ENCODE peak calls at places on chromosome 13, in seven cellular contexts. One of them, this sample, is unnamed.

GRCh38 chr13:20049558-20050473 is 91.3 kb downstream of the ZMYM2 start:
- DNase-seq in nucleus accumbens: no peak
- DNase-seq in stimulated activated CD8-positive, alpha-beta memory T cell treated with anti-CD3 and anti-CD28 coated beads, Interleukin-4, amount 100 ng/mL, for 1 hour: no peak
- DNase-seq in tibial nerve: no peak
- DNase-seq in NCI-H1092 treated with DMSO at 0.1 percent for 48 hours: no peak
- DNase-seq in T-helper 1 cell: no peak
- DNase-seq in stimulated activated CD4-positive, alpha-beta T cell treated with anti-CD3 and anti-CD28 coated beads, Interleukin-1b, Interleukin-23, amount 100 ng/mL, for 1 hour: no peak
- DNase-seq in this sample: no peak

GRCh38 chr13:109151255-109151654 is 521.8 kb downstream of the MYO16 start:
- DNase-seq in nucleus accumbens: no peak
- DNase-seq in stimulated activated CD8-positive, alpha-beta memory T cell treated with anti-CD3 and anti-CD28 coated beads, Interleukin-4, amount 100 ng/mL, for 1 hour: no peak
- DNase-seq in tibial nerve: no peak
- DNase-seq in NCI-H1092 treated with DMSO at 0.1 percent for 48 hours: no peak
- DNase-seq in T-helper 1 cell: no peak
- DNase-seq in stimulated activated CD4-positive, alpha-beta T cell treated with anti-CD3 and anti-CD28 coated beads, Interleukin-1b, Interleukin-23, amount 100 ng/mL, for 1 hour: no peak
- DNase-seq in this sample: no peak

GRCh38 chr13:101681834-101682233 is 229.4 kb downstream of the ITGBL1 start:
- DNase-seq in nucleus accumbens: no peak
- DNase-seq in stimulated activated CD8-positive, alpha-beta memory T cell treated with anti-CD3 and anti-CD28 coated beads, Interleukin-4, amount 100 ng/mL, for 1 hour: no peak
- DNase-seq in tibial nerve: no peak
- DNase-seq in NCI-H1092 treated with DMSO at 0.1 percent for 48 hours: no peak
- DNase-seq in T-helper 1 cell: no peak
- DNase-seq in stimulated activated CD4-positive, alpha-beta T cell treated with anti-CD3 and anti-CD28 coated beads, Interleukin-1b, Interleukin-23, amount 100 ng/mL, for 1 hour: no peak
- DNase-seq in this sample: no peak

GRCh38 chr13:26412961-26413716 is 144.3 kb upstream of the WASF3 start:
- DNase-seq in nucleus accumbens: no peak
- DNase-seq in stimulated activated CD8-positive, alpha-beta memory T cell treated with anti-CD3 and anti-CD28 coated beads, Interleukin-4, amount 100 ng/mL, for 1 hour: no peak
- DNase-seq in tibial nerve: no peak
- DNase-seq in NCI-H1092 treated with DMSO at 0.1 percent for 48 hours: no peak
- DNase-seq in T-helper 1 cell: no peak
- DNase-seq in stimulated activated CD4-positive, alpha-beta T cell treated with anti-CD3 and anti-CD28 coated beads, Interleukin-1b, Interleukin-23, amount 100 ng/mL, for 1 hour: no peak
- DNase-seq in this sample: no peak

GRCh38 chr13:68749801-68750200 is 1357.8 kb upstream of the ATXN8OS start:
- DNase-seq in nucleus accumbens: no peak
- DNase-seq in stimulated activated CD8-positive, alpha-beta memory T cell treated with anti-CD3 and anti-CD28 coated beads, Interleukin-4, amount 100 ng/mL, for 1 hour: no peak
- DNase-seq in tibial nerve: no peak
- DNase-seq in NCI-H1092 treated with DMSO at 0.1 percent for 48 hours: no peak
- DNase-seq in T-helper 1 cell: no peak
- DNase-seq in stimulated activated CD4-positive, alpha-beta T cell treated with anti-CD3 and anti-CD28 coated beads, Interleukin-1b, Interleukin-23, amount 100 ng/mL, for 1 hour: no peak
- DNase-seq in this sample: no peak

GRCh38 chr13:93375491-93375890 is 148.9 kb downstream of the GPC6 start:
- DNase-seq in nucleus accumbens: no peak
- DNase-seq in stimulated activated CD8-positive, alpha-beta memory T cell treated with anti-CD3 and anti-CD28 coated beads, Interleukin-4, amount 100 ng/mL, for 1 hour: no peak
- DNase-seq in tibial nerve: no peak
- DNase-seq in NCI-H1092 treated with DMSO at 0.1 percent for 48 hours: no peak
- DNase-seq in T-helper 1 cell: no peak
- DNase-seq in stimulated activated CD4-positive, alpha-beta T cell treated with anti-CD3 and anti-CD28 coated beads, Interleukin-1b, Interleukin-23, amount 100 ng/mL, for 1 hour: no peak
- DNase-seq in this sample: no peak

GRCh38 chr13:71867101-71867814 is at the start of gene DACH1:
- DNase-seq in nucleus accumbens: no peak
- DNase-seq in stimulated activated CD8-positive, alpha-beta memory T cell treated with anti-CD3 and anti-CD28 coated beads, Interleukin-4, amount 100 ng/mL, for 1 hour: no peak
- DNase-seq in tibial nerve: peak; percentile 17
- DNase-seq in NCI-H1092 treated with DMSO at 0.1 percent for 48 hours: peak; percentile 87
- DNase-seq in T-helper 1 cell: no peak
- DNase-seq in stimulated activated CD4-positive, alpha-beta T cell treated with anti-CD3 and anti-CD28 coated beads, Interleukin-1b, Interleukin-23, amount 100 ng/mL, for 1 hour: no peak
- DNase-seq in this sample: no peak

GRCh38 chr13:50080158-50080855 is 65.1 kb downstream of the KCNRG start:
- DNase-seq in nucleus accumbens: no peak
- DNase-seq in stimulated activated CD8-positive, alpha-beta memory T cell treated with anti-CD3 and anti-CD28 coated beads, Interleukin-4, amount 100 ng/mL, for 1 hour: no peak
- DNase-seq in tibial nerve: peak; percentile 38
- DNase-seq in NCI-H1092 treated with DMSO at 0.1 percent for 48 hours: peak; percentile 41
- DNase-seq in T-helper 1 cell: peak; percentile 29
- DNase-seq in stimulated activated CD4-positive, alpha-beta T cell treated with anti-CD3 and anti-CD28 coated beads, Interleukin-1b, Interleukin-23, amount 100 ng/mL, for 1 hour: no peak
- DNase-seq in this sample: no peak

GRCh38 chr13:24213932-24214331 is 53.4 kb downstream of the SPATA13 start:
- DNase-seq in nucleus accumbens: no peak
- DNase-seq in stimulated activated CD8-positive, alpha-beta memory T cell treated with anti-CD3 and anti-CD28 coated beads, Interleukin-4, amount 100 ng/mL, for 1 hour: no peak
- DNase-seq in tibial nerve: no peak
- DNase-seq in NCI-H1092 treated with DMSO at 0.1 percent for 48 hours: no peak
- DNase-seq in T-helper 1 cell: no peak
- DNase-seq in stimulated activated CD4-positive, alpha-beta T cell treated with anti-CD3 and anti-CD28 coated beads, Interleukin-1b, Interleukin-23, amount 100 ng/mL, for 1 hour: no peak
- DNase-seq in this sample: no peak

GRCh38 chr13:26377038-26377437 is 123.1 kb downstream of the CDK8 start:
- DNase-seq in nucleus accumbens: no peak
- DNase-seq in stimulated activated CD8-positive, alpha-beta memory T cell treated with anti-CD3 and anti-CD28 coated beads, Interleukin-4, amount 100 ng/mL, for 1 hour: no peak
- DNase-seq in tibial nerve: no peak
- DNase-seq in NCI-H1092 treated with DMSO at 0.1 percent for 48 hours: no peak
- DNase-seq in T-helper 1 cell: no peak
- DNase-seq in stimulated activated CD4-positive, alpha-beta T cell treated with anti-CD3 and anti-CD28 coated beads, Interleukin-1b, Interleukin-23, amount 100 ng/mL, for 1 hour: no peak
- DNase-seq in this sample: no peak

GRCh38 chr13:39474600-39474999 is 128.4 kb downstream of the LHFPL6 start:
- DNase-seq in nucleus accumbens: no peak
- DNase-seq in stimulated activated CD8-positive, alpha-beta memory T cell treated with anti-CD3 and anti-CD28 coated beads, Interleukin-4, amount 100 ng/mL, for 1 hour: no peak
- DNase-seq in tibial nerve: no peak
- DNase-seq in NCI-H1092 treated with DMSO at 0.1 percent for 48 hours: no peak
- DNase-seq in T-helper 1 cell: no peak
- DNase-seq in stimulated activated CD4-positive, alpha-beta T cell treated with anti-CD3 and anti-CD28 coated beads, Interleukin-1b, Interleukin-23, amount 100 ng/mL, for 1 hour: no peak
- DNase-seq in this sample: no peak

GRCh38 chr13:107466326-107466725 is 749.0 kb downstream of the LIG4 start:
- DNase-seq in nucleus accumbens: no peak
- DNase-seq in stimulated activated CD8-positive, alpha-beta memory T cell treated with anti-CD3 and anti-CD28 coated beads, Interleukin-4, amount 100 ng/mL, for 1 hour: no peak
- DNase-seq in tibial nerve: no peak
- DNase-seq in NCI-H1092 treated with DMSO at 0.1 percent for 48 hours: no peak
- DNase-seq in T-helper 1 cell: no peak
- DNase-seq in stimulated activated CD4-positive, alpha-beta T cell treated with anti-CD3 and anti-CD28 coated beads, Interleukin-1b, Interleukin-23, amount 100 ng/mL, for 1 hour: no peak
- DNase-seq in this sample: no peak

GRCh38 chr13:40389081-40389641 is 277.3 kb downstream of the FOXO1 start:
- DNase-seq in nucleus accumbens: no peak
- DNase-seq in stimulated activated CD8-positive, alpha-beta memory T cell treated with anti-CD3 and anti-CD28 coated beads, Interleukin-4, amount 100 ng/mL, for 1 hour: no peak
- DNase-seq in tibial nerve: no peak
- DNase-seq in NCI-H1092 treated with DMSO at 0.1 percent for 48 hours: no peak
- DNase-seq in T-helper 1 cell: peak; percentile 37
- DNase-seq in stimulated activated CD4-positive, alpha-beta T cell treated with anti-CD3 and anti-CD28 coated beads, Interleukin-1b, Interleukin-23, amount 100 ng/mL, for 1 hour: no peak
- DNase-seq in this sample: no peak

GRCh38 chr13:33934343-33934742 is 116.4 kb downstream of the RFC3 start:
- DNase-seq in nucleus accumbens: no peak
- DNase-seq in stimulated activated CD8-positive, alpha-beta memory T cell treated with anti-CD3 and anti-CD28 coated beads, Interleukin-4, amount 100 ng/mL, for 1 hour: no peak
- DNase-seq in tibial nerve: no peak
- DNase-seq in NCI-H1092 treated with DMSO at 0.1 percent for 48 hours: no peak
- DNase-seq in T-helper 1 cell: no peak
- DNase-seq in stimulated activated CD4-positive, alpha-beta T cell treated with anti-CD3 and anti-CD28 coated beads, Interleukin-1b, Interleukin-23, amount 100 ng/mL, for 1 hour: no peak
- DNase-seq in this sample: no peak

GRCh38 chr13:44397766-44398223 is 24.2 kb downstream of the SERP2 start:
- DNase-seq in nucleus accumbens: no peak
- DNase-seq in stimulated activated CD8-positive, alpha-beta memory T cell treated with anti-CD3 and anti-CD28 coated beads, Interleukin-4, amount 100 ng/mL, for 1 hour: no peak
- DNase-seq in tibial nerve: no peak
- DNase-seq in NCI-H1092 treated with DMSO at 0.1 percent for 48 hours: no peak
- DNase-seq in T-helper 1 cell: no peak
- DNase-seq in stimulated activated CD4-positive, alpha-beta T cell treated with anti-CD3 and anti-CD28 coated beads, Interleukin-1b, Interleukin-23, amount 100 ng/mL, for 1 hour: no peak
- DNase-seq in this sample: no peak

GRCh38 chr13:50843256-50844043 is at the start of gene DLEU7:
- DNase-seq in nucleus accumbens: peak; percentile 16
- DNase-seq in stimulated activated CD8-positive, alpha-beta memory T cell treated with anti-CD3 and anti-CD28 coated beads, Interleukin-4, amount 100 ng/mL, for 1 hour: no peak
- DNase-seq in tibial nerve: peak; percentile 55
- DNase-seq in NCI-H1092 treated with DMSO at 0.1 percent for 48 hours: no peak
- DNase-seq in T-helper 1 cell: no peak
- DNase-seq in stimulated activated CD4-positive, alpha-beta T cell treated with anti-CD3 and anti-CD28 coated beads, Interleukin-1b, Interleukin-23, amount 100 ng/mL, for 1 hour: no peak
- DNase-seq in this sample: peak; percentile 83

GRCh38 chr13:99087954-99088491 is 110.2 kb upstream of the DOCK9 start:
- DNase-seq in nucleus accumbens: no peak
- DNase-seq in stimulated activated CD8-positive, alpha-beta memory T cell treated with anti-CD3 and anti-CD28 coated beads, Interleukin-4, amount 100 ng/mL, for 1 hour: no peak
- DNase-seq in tibial nerve: peak; percentile 10
- DNase-seq in NCI-H1092 treated with DMSO at 0.1 percent for 48 hours: peak; percentile 85
- DNase-seq in T-helper 1 cell: no peak
- DNase-seq in stimulated activated CD4-positive, alpha-beta T cell treated with anti-CD3 and anti-CD28 coated beads, Interleukin-1b, Interleukin-23, amount 100 ng/mL, for 1 hour: no peak
- DNase-seq in this sample: no peak

GRCh38 chr13:109740121-109740520 is 46.3 kb downstream of the IRS2 start:
- DNase-seq in nucleus accumbens: no peak
- DNase-seq in stimulated activated CD8-positive, alpha-beta memory T cell treated with anti-CD3 and anti-CD28 coated beads, Interleukin-4, amount 100 ng/mL, for 1 hour: no peak
- DNase-seq in tibial nerve: no peak
- DNase-seq in NCI-H1092 treated with DMSO at 0.1 percent for 48 hours: no peak
- DNase-seq in T-helper 1 cell: no peak
- DNase-seq in stimulated activated CD4-positive, alpha-beta T cell treated with anti-CD3 and anti-CD28 coated beads, Interleukin-1b, Interleukin-23, amount 100 ng/mL, for 1 hour: no peak
- DNase-seq in this sample: no peak

GRCh38 chr13:73607489-73608156 is 526.6 kb downstream of the KLF12 start:
- DNase-seq in nucleus accumbens: no peak
- DNase-seq in stimulated activated CD8-positive, alpha-beta memory T cell treated with anti-CD3 and anti-CD28 coated beads, Interleukin-4, amount 100 ng/mL, for 1 hour: no peak
- DNase-seq in tibial nerve: no peak
- DNase-seq in NCI-H1092 treated with DMSO at 0.1 percent for 48 hours: peak; percentile 39
- DNase-seq in T-helper 1 cell: no peak
- DNase-seq in stimulated activated CD4-positive, alpha-beta T cell treated with anti-CD3 and anti-CD28 coated beads, Interleukin-1b, Interleukin-23, amount 100 ng/mL, for 1 hour: no peak
- DNase-seq in this sample: no peak

GRCh38 chr13:35987572-35988513 is 143.3 kb downstream of the DCLK1 start:
- DNase-seq in nucleus accumbens: no peak
- DNase-seq in stimulated activated CD8-positive, alpha-beta memory T cell treated with anti-CD3 and anti-CD28 coated beads, Interleukin-4, amount 100 ng/mL, for 1 hour: no peak
- DNase-seq in tibial nerve: no peak
- DNase-seq in NCI-H1092 treated with DMSO at 0.1 percent for 48 hours: no peak
- DNase-seq in T-helper 1 cell: no peak
- DNase-seq in stimulated activated CD4-positive, alpha-beta T cell treated with anti-CD3 and anti-CD28 coated beads, Interleukin-1b, Interleukin-23, amount 100 ng/mL, for 1 hour: no peak
- DNase-seq in this sample: peak; percentile 83

GRCh38 chr13:39350461-39350881 is 252.5 kb downstream of the LHFPL6 start:
- DNase-seq in nucleus accumbens: no peak
- DNase-seq in stimulated activated CD8-positive, alpha-beta memory T cell treated with anti-CD3 and anti-CD28 coated beads, Interleukin-4, amount 100 ng/mL, for 1 hour: no peak
- DNase-seq in tibial nerve: no peak
- DNase-seq in NCI-H1092 treated with DMSO at 0.1 percent for 48 hours: no peak
- DNase-seq in T-helper 1 cell: no peak
- DNase-seq in stimulated activated CD4-positive, alpha-beta T cell treated with anti-CD3 and anti-CD28 coated beads, Interleukin-1b, Interleukin-23, amount 100 ng/mL, for 1 hour: no peak
- DNase-seq in this sample: no peak

GRCh38 chr13:112510987-112511715 is 76.8 kb downstream of the TUBGCP3 start:
- DNase-seq in nucleus accumbens: no peak
- DNase-seq in stimulated activated CD8-positive, alpha-beta memory T cell treated with anti-CD3 and anti-CD28 coated beads, Interleukin-4, amount 100 ng/mL, for 1 hour: no peak
- DNase-seq in tibial nerve: no peak
- DNase-seq in NCI-H1092 treated with DMSO at 0.1 percent for 48 hours: no peak
- DNase-seq in T-helper 1 cell: no peak
- DNase-seq in stimulated activated CD4-positive, alpha-beta T cell treated with anti-CD3 and anti-CD28 coated beads, Interleukin-1b, Interleukin-23, amount 100 ng/mL, for 1 hour: no peak
- DNase-seq in this sample: no peak

GRCh38 chr13:95267662-95268369 is 33.4 kb downstream of the ABCC4 start:
- DNase-seq in nucleus accumbens: no peak
- DNase-seq in stimulated activated CD8-positive, alpha-beta memory T cell treated with anti-CD3 and anti-CD28 coated beads, Interleukin-4, amount 100 ng/mL, for 1 hour: no peak
- DNase-seq in tibial nerve: no peak
- DNase-seq in NCI-H1092 treated with DMSO at 0.1 percent for 48 hours: peak; percentile 17
- DNase-seq in T-helper 1 cell: no peak
- DNase-seq in stimulated activated CD4-positive, alpha-beta T cell treated with anti-CD3 and anti-CD28 coated beads, Interleukin-1b, Interleukin-23, amount 100 ng/mL, for 1 hour: no peak
- DNase-seq in this sample: no peak

GRCh38 chr13:78603240-78603947 is at the start of gene POU4F1:
- DNase-seq in nucleus accumbens: no peak
- DNase-seq in stimulated activated CD8-positive, alpha-beta memory T cell treated with anti-CD3 and anti-CD28 coated beads, Interleukin-4, amount 100 ng/mL, for 1 hour: no peak
- DNase-seq in tibial nerve: no peak
- DNase-seq in NCI-H1092 treated with DMSO at 0.1 percent for 48 hours: peak; percentile 97
- DNase-seq in T-helper 1 cell: peak; percentile 48
- DNase-seq in stimulated activated CD4-positive, alpha-beta T cell treated with anti-CD3 and anti-CD28 coated beads, Interleukin-1b, Interleukin-23, amount 100 ng/mL, for 1 hour: peak; percentile 32
- DNase-seq in this sample: peak; percentile 89

GRCh38 chr13:98976338-98976737 is 1.5 kb downstream of the DOCK9 start:
- DNase-seq in nucleus accumbens: no peak
- DNase-seq in stimulated activated CD8-positive, alpha-beta memory T cell treated with anti-CD3 and anti-CD28 coated beads, Interleukin-4, amount 100 ng/mL, for 1 hour: no peak
- DNase-seq in tibial nerve: no peak
- DNase-seq in NCI-H1092 treated with DMSO at 0.1 percent for 48 hours: no peak
- DNase-seq in T-helper 1 cell: no peak
- DNase-seq in stimulated activated CD4-positive, alpha-beta T cell treated with anti-CD3 and anti-CD28 coated beads, Interleukin-1b, Interleukin-23, amount 100 ng/mL, for 1 hour: no peak
- DNase-seq in this sample: no peak

GRCh38 chr13:93227280-93227905 is 786 bp downstream of the GPC6 start:
- DNase-seq in nucleus accumbens: no peak
- DNase-seq in stimulated activated CD8-positive, alpha-beta memory T cell treated with anti-CD3 and anti-CD28 coated beads, Interleukin-4, amount 100 ng/mL, for 1 hour: no peak
- DNase-seq in tibial nerve: no peak
- DNase-seq in NCI-H1092 treated with DMSO at 0.1 percent for 48 hours: peak; percentile 94
- DNase-seq in T-helper 1 cell: no peak
- DNase-seq in stimulated activated CD4-positive, alpha-beta T cell treated with anti-CD3 and anti-CD28 coated beads, Interleukin-1b, Interleukin-23, amount 100 ng/mL, for 1 hour: no peak
- DNase-seq in this sample: no peak

GRCh38 chr13:49776871-49777270 is 15.6 kb downstream of the KPNA3 start:
- DNase-seq in nucleus accumbens: no peak
- DNase-seq in stimulated activated CD8-positive, alpha-beta memory T cell treated with anti-CD3 and anti-CD28 coated beads, Interleukin-4, amount 100 ng/mL, for 1 hour: no peak
- DNase-seq in tibial nerve: no peak
- DNase-seq in NCI-H1092 treated with DMSO at 0.1 percent for 48 hours: no peak
- DNase-seq in T-helper 1 cell: no peak
- DNase-seq in stimulated activated CD4-positive, alpha-beta T cell treated with anti-CD3 and anti-CD28 coated beads, Interleukin-1b, Interleukin-23, amount 100 ng/mL, for 1 hour: no peak
- DNase-seq in this sample: no peak

GRCh38 chr13:100811431-100811830 is 136.8 kb upstream of the TMTC4 start:
- DNase-seq in nucleus accumbens: no peak
- DNase-seq in stimulated activated CD8-positive, alpha-beta memory T cell treated with anti-CD3 and anti-CD28 coated beads, Interleukin-4, amount 100 ng/mL, for 1 hour: no peak
- DNase-seq in tibial nerve: no peak
- DNase-seq in NCI-H1092 treated with DMSO at 0.1 percent for 48 hours: no peak
- DNase-seq in T-helper 1 cell: no peak
- DNase-seq in stimulated activated CD4-positive, alpha-beta T cell treated with anti-CD3 and anti-CD28 coated beads, Interleukin-1b, Interleukin-23, amount 100 ng/mL, for 1 hour: no peak
- DNase-seq in this sample: no peak

GRCh38 chr13:109476001-109476400 is 310.4 kb downstream of the IRS2 start:
- DNase-seq in nucleus accumbens: no peak
- DNase-seq in stimulated activated CD8-positive, alpha-beta memory T cell treated with anti-CD3 and anti-CD28 coated beads, Interleukin-4, amount 100 ng/mL, for 1 hour: no peak
- DNase-seq in tibial nerve: no peak
- DNase-seq in NCI-H1092 treated with DMSO at 0.1 percent for 48 hours: no peak
- DNase-seq in T-helper 1 cell: no peak
- DNase-seq in stimulated activated CD4-positive, alpha-beta T cell treated with anti-CD3 and anti-CD28 coated beads, Interleukin-1b, Interleukin-23, amount 100 ng/mL, for 1 hour: no peak
- DNase-seq in this sample: no peak

GRCh38 chr13:32720026-32720425 is 133.8 kb downstream of the PDS5B start:
- DNase-seq in nucleus accumbens: no peak
- DNase-seq in stimulated activated CD8-positive, alpha-beta memory T cell treated with anti-CD3 and anti-CD28 coated beads, Interleukin-4, amount 100 ng/mL, for 1 hour: no peak
- DNase-seq in tibial nerve: no peak
- DNase-seq in NCI-H1092 treated with DMSO at 0.1 percent for 48 hours: no peak
- DNase-seq in T-helper 1 cell: no peak
- DNase-seq in stimulated activated CD4-positive, alpha-beta T cell treated with anti-CD3 and anti-CD28 coated beads, Interleukin-1b, Interleukin-23, amount 100 ng/mL, for 1 hour: no peak
- DNase-seq in this sample: no peak

GRCh38 chr13:50685491-50685890 is 158.0 kb downstream of the DLEU7 start:
- DNase-seq in nucleus accumbens: peak; percentile 77
- DNase-seq in stimulated activated CD8-positive, alpha-beta memory T cell treated with anti-CD3 and anti-CD28 coated beads, Interleukin-4, amount 100 ng/mL, for 1 hour: no peak
- DNase-seq in tibial nerve: peak; percentile 77
- DNase-seq in NCI-H1092 treated with DMSO at 0.1 percent for 48 hours: peak; percentile 73
- DNase-seq in T-helper 1 cell: no peak
- DNase-seq in stimulated activated CD4-positive, alpha-beta T cell treated with anti-CD3 and anti-CD28 coated beads, Interleukin-1b, Interleukin-23, amount 100 ng/mL, for 1 hour: no peak
- DNase-seq in this sample: no peak

GRCh38 chr13:48979892-48980291 is 4.2 kb downstream of the FNDC3A start:
- DNase-seq in nucleus accumbens: no peak
- DNase-seq in stimulated activated CD8-positive, alpha-beta memory T cell treated with anti-CD3 and anti-CD28 coated beads, Interleukin-4, amount 100 ng/mL, for 1 hour: no peak
- DNase-seq in tibial nerve: no peak
- DNase-seq in NCI-H1092 treated with DMSO at 0.1 percent for 48 hours: no peak
- DNase-seq in T-helper 1 cell: no peak
- DNase-seq in stimulated activated CD4-positive, alpha-beta T cell treated with anti-CD3 and anti-CD28 coated beads, Interleukin-1b, Interleukin-23, amount 100 ng/mL, for 1 hour: no peak
- DNase-seq in this sample: no peak

GRCh38 chr13:50589139-50589538 is 254.4 kb downstream of the DLEU7 start:
- DNase-seq in nucleus accumbens: no peak
- DNase-seq in stimulated activated CD8-positive, alpha-beta memory T cell treated with anti-CD3 and anti-CD28 coated beads, Interleukin-4, amount 100 ng/mL, for 1 hour: no peak
- DNase-seq in tibial nerve: no peak
- DNase-seq in NCI-H1092 treated with DMSO at 0.1 percent for 48 hours: no peak
- DNase-seq in T-helper 1 cell: no peak
- DNase-seq in stimulated activated CD4-positive, alpha-beta T cell treated with anti-CD3 and anti-CD28 coated beads, Interleukin-1b, Interleukin-23, amount 100 ng/mL, for 1 hour: no peak
- DNase-seq in this sample: no peak

GRCh38 chr13:113412440-113412839 is 40.8 kb downstream of the ADPRHL1 start:
- DNase-seq in nucleus accumbens: no peak
- DNase-seq in stimulated activated CD8-positive, alpha-beta memory T cell treated with anti-CD3 and anti-CD28 coated beads, Interleukin-4, amount 100 ng/mL, for 1 hour: no peak
- DNase-seq in tibial nerve: no peak
- DNase-seq in NCI-H1092 treated with DMSO at 0.1 percent for 48 hours: no peak
- DNase-seq in T-helper 1 cell: no peak
- DNase-seq in stimulated activated CD4-positive, alpha-beta T cell treated with anti-CD3 and anti-CD28 coated beads, Interleukin-1b, Interleukin-23, amount 100 ng/mL, for 1 hour: no peak
- DNase-seq in this sample: no peak

GRCh38 chr13:113489171-113489548 is 1.4 kb downstream of the DCUN1D2 start:
- DNase-seq in nucleus accumbens: no peak
- DNase-seq in stimulated activated CD8-positive, alpha-beta memory T cell treated with anti-CD3 and anti-CD28 coated beads, Interleukin-4, amount 100 ng/mL, for 1 hour: no peak
- DNase-seq in tibial nerve: no peak
- DNase-seq in NCI-H1092 treated with DMSO at 0.1 percent for 48 hours: no peak
- DNase-seq in T-helper 1 cell: no peak
- DNase-seq in stimulated activated CD4-positive, alpha-beta T cell treated with anti-CD3 and anti-CD28 coated beads, Interleukin-1b, Interleukin-23, amount 100 ng/mL, for 1 hour: no peak
- DNase-seq in this sample: no peak

GRCh38 chr13:30865131-30866009 is 40.7 kb upstream of the MEDAG start:
- DNase-seq in nucleus accumbens: peak; percentile 75
- DNase-seq in stimulated activated CD8-positive, alpha-beta memory T cell treated with anti-CD3 and anti-CD28 coated beads, Interleukin-4, amount 100 ng/mL, for 1 hour: no peak
- DNase-seq in tibial nerve: peak; percentile 69
- DNase-seq in NCI-H1092 treated with DMSO at 0.1 percent for 48 hours: peak; percentile 61
- DNase-seq in T-helper 1 cell: peak; percentile 20
- DNase-seq in stimulated activated CD4-positive, alpha-beta T cell treated with anti-CD3 and anti-CD28 coated beads, Interleukin-1b, Interleukin-23, amount 100 ng/mL, for 1 hour: peak; percentile 21
- DNase-seq in this sample: peak; percentile 79

GRCh38 chr13:49399801-49400472 is 43.9 kb downstream of the CAB39L start:
- DNase-seq in nucleus accumbens: no peak
- DNase-seq in stimulated activated CD8-positive, alpha-beta memory T cell treated with anti-CD3 and anti-CD28 coated beads, Interleukin-4, amount 100 ng/mL, for 1 hour: no peak
- DNase-seq in tibial nerve: no peak
- DNase-seq in NCI-H1092 treated with DMSO at 0.1 percent for 48 hours: no peak
- DNase-seq in T-helper 1 cell: no peak
- DNase-seq in stimulated activated CD4-positive, alpha-beta T cell treated with anti-CD3 and anti-CD28 coated beads, Interleukin-1b, Interleukin-23, amount 100 ng/mL, for 1 hour: no peak
- DNase-seq in this sample: no peak

GRCh38 chr13:37526710-37527446 is 71.7 kb downstream of the POSTN start:
- DNase-seq in nucleus accumbens: no peak
- DNase-seq in stimulated activated CD8-positive, alpha-beta memory T cell treated with anti-CD3 and anti-CD28 coated beads, Interleukin-4, amount 100 ng/mL, for 1 hour: no peak
- DNase-seq in tibial nerve: peak; percentile 8
- DNase-seq in NCI-H1092 treated with DMSO at 0.1 percent for 48 hours: no peak
- DNase-seq in T-helper 1 cell: no peak
- DNase-seq in stimulated activated CD4-positive, alpha-beta T cell treated with anti-CD3 and anti-CD28 coated beads, Interleukin-1b, Interleukin-23, amount 100 ng/mL, for 1 hour: no peak
- DNase-seq in this sample: no peak